ENCODE peak calls at places on chromosomes 12 and 14, in six cellular contexts. G is neural progenitor cell, H is GM23248, Y is HCT116, L is PC-3, W is SK-N-SH. N is an unnamed sample. For H3K4me1, the result is how much of the 10 kb centered on the place peaks cover.

GRCh38 chr12:120944645-120945217 is 33.6 kb upstream of the HNF1A start:
- DNase-seq in G (peak), H (peak), Y (no peak), L (peak), W (peak), N (peak)

GRCh38 chr12:15208140-15208539 is 13.1 kb downstream of the RERG start:
- DNase-seq in G (no peak), H (peak), Y (no peak), L (no peak), W (no peak), N (no peak)

GRCh38 chr12:43692064-43692463 is 66.5 kb downstream of the PUS7L start:
- DNase-seq in G (no peak), H (peak), Y (peak), L (peak), W (no peak), N (no peak)

GRCh38 chr12:13097526-13097925 is 5.9 kb downstream of the GSG1 start:
- DNase-seq in G (no peak), H (peak), Y (no peak), L (peak), W (no peak), N (peak)

GRCh38 chr14:106564058-106564643 is 1037.8 kb downstream of the TMEM121 start:
- DNase-seq in G (peak), H (no peak), Y (no peak), L (peak), W (peak), N (peak)

GRCh38 chr14:23660290-23661226 is 24.4 kb downstream of the DHRS2 start:
- DNase-seq in G (no peak), H (no peak), Y (no peak), L (no peak), W (no peak), N (no peak)

GRCh38 chr14:91418387-91419043 is 895 bp upstream of the CCDC88C start:
- DNase-seq in G (peak), H (peak), Y (peak), L (peak), W (peak), N (peak)

GRCh38 chr12:25013061-25013460 is 64.2 kb upstream of the BCAT1 start:
- DNase-seq in G (no peak), H (no peak), Y (no peak), L (no peak), W (no peak), N (no peak)

GRCh38 chr12:92898755-92899154 is 30.3 kb downstream of the EEA1 start:
- DNase-seq in G (no peak), H (peak), Y (no peak), L (peak), W (no peak), N (peak)

GRCh38 chr12:88723219-88723618 is 142.9 kb upstream of the KITLG start:
- DNase-seq in G (no peak), H (peak), Y (no peak), L (peak), W (no peak), N (no peak)

GRCh38 chr14:55062517-55063351 is 11.3 kb downstream of the MAPK1IP1L start:
- DNase-seq in G (no peak), H (no peak), Y (no peak), L (no peak), W (no peak), N (no peak)

GRCh38 chr14:88228519-88229236 is 94.4 kb downstream of the KCNK10 start:
- DNase-seq in G (no peak), H (peak), Y (no peak), L (peak), W (no peak), N (no peak)

GRCh38 chr12:114967187-114967586 is 283.2 kb upstream of the TBX3 start:
- DNase-seq in G (no peak), H (no peak), Y (no peak), L (no peak), W (no peak), N (no peak)

GRCh38 chr12:89166525-89166934 is 185.8 kb downstream of the DUSP6 start:
- DNase-seq in G (no peak), H (peak), Y (no peak), L (peak), W (no peak), N (peak)

GRCh38 chr12:107448198-107448597 is 237.4 kb upstream of the PWP1 start:
- DNase-seq in G (peak), H (peak), Y (peak), L (peak), W (peak), N (no peak)

GRCh38 chr14:94123868-94124267 is 5.5 kb downstream of the IFI27L2 start:
- DNase-seq in G (no peak), H (no peak), Y (no peak), L (no peak), W (no peak), N (no peak)

GRCh38 chr12:84862190-84862589 is 50.4 kb downstream of the SLC6A15 start:
- DNase-seq in G (no peak), H (peak), Y (no peak), L (no peak), W (no peak), N (no peak)

GRCh38 chr12:126663304-126664094 is 1598.3 kb downstream of the AACS start:
- DNase-seq in G (peak), H (peak), Y (peak), L (peak), W (peak), N (no peak)

GRCh38 chr12:2666411-2666810 is 128.4 kb upstream of the FKBP4 start:
- DNase-seq in G (no peak), H (peak), Y (no peak), L (no peak), W (no peak), N (no peak)

GRCh38 chr12:47819902-47820630 is at the start of gene HDAC7:
- DNase-seq in G (peak), H (peak), Y (peak), L (peak), W (peak), N (peak)

GRCh38 chr12:113962733-113963132 is 3.4 kb downstream of the RBM19 start:
- DNase-seq in G (no peak), H (no peak), Y (no peak), L (no peak), W (no peak), N (no peak)

GRCh38 chr12:113069149-113069548 is 12.6 kb downstream of the DTX1 start:
- DNase-seq in G (no peak), H (no peak), Y (no peak), L (no peak), W (no peak), N (no peak)

GRCh38 chr12:70005864-70006618 is 181.0 kb downstream of the MYRFL start:
- DNase-seq in G (no peak), H (no peak), Y (no peak), L (no peak), W (no peak), N (peak)

GRCh38 chr14:91888641-91889476 is 21.5 kb upstream of the TC2N start:
- DNase-seq in G (peak), H (peak), Y (no peak), L (no peak), W (no peak), N (no peak)

GRCh38 chr12:89949457-89950195 is 241.0 kb upstream of the ATP2B1 start:
- DNase-seq in G (no peak), H (peak), Y (no peak), L (peak), W (no peak), N (no peak)

GRCh38 chr12:93789767-93790166 is 112.6 kb downstream of the CRADD start:
- DNase-seq in G (no peak), H (no peak), Y (no peak), L (no peak), W (no peak), N (no peak)

GRCh38 chr14:21105095-21105494 is 4.2 kb downstream of the TMEM253 start:
- DNase-seq in G (no peak), H (no peak), Y (no peak), L (no peak), W (no peak), N (no peak)

GRCh38 chr12:111434049-111434448 is 28.3 kb downstream of the SH2B3 start:
- DNase-seq in G (no peak), H (no peak), Y (no peak), L (no peak), W (no peak), N (no peak)

GRCh38 chr14:22262881-22263280 is 326.1 kb downstream of the DAD1 start:
- DNase-seq in G (no peak), H (no peak), Y (no peak), L (peak), W (no peak), N (no peak)

GRCh38 chr12:114628199-114628598 is 55.8 kb downstream of the TBX3 start:
- DNase-seq in G (no peak), H (no peak), Y (no peak), L (no peak), W (no peak), N (no peak)

GRCh38 chr12:29234965-29235364 is 85.9 kb downstream of the FAR2 start:
- DNase-seq in G (no peak), H (peak), Y (no peak), L (peak), W (no peak), N (no peak)

GRCh38 chr14:70289138-70289537 is 70.3 kb downstream of the COX16 start:
- DNase-seq in G (no peak), H (no peak), Y (no peak), L (no peak), W (no peak), N (no peak)

GRCh38 chr12:76029982-76030377 is 1.6 kb downstream of the PHLDA1 start:
- DNase-seq in G (peak), H (peak), Y (no peak), L (peak), W (peak), N (peak)

GRCh38 chr12:49811136-49811535 is 17.1 kb downstream of the NCKAP5L start:
- DNase-seq in G (no peak), H (no peak), Y (no peak), L (no peak), W (no peak), N (no peak)

GRCh38 chr14:75290851-75291250 is 12.2 kb downstream of the FOS start:
- DNase-seq in G (no peak), H (no peak), Y (no peak), L (no peak), W (no peak), N (no peak)

GRCh38 chr12:49873361-49873934 is 30.3 kb downstream of the FAIM2 start:
- DNase-seq in G (no peak), H (peak), Y (no peak), L (peak), W (no peak), N (no peak)

GRCh38 chr12:79687711-79688270 is 3.0 kb downstream of the PAWR start:
- DNase-seq in G (peak), H (peak), Y (no peak), L (no peak), W (no peak), N (no peak)

GRCh38 chr12:7079826-7080125 is 12.5 kb downstream of the C1R start:
- DNase-seq in G (no peak), H (peak), Y (no peak), L (peak), W (no peak), N (no peak)

GRCh38 chr14:52377940-52378339 is 63.8 kb downstream of the PTGER2 start:
- DNase-seq in G (peak), H (no peak), Y (no peak), L (no peak), W (no peak), N (no peak)

GRCh38 chr14:51677276-51677675 is 25.6 kb downstream of the FRMD6 start:
- DNase-seq in G (no peak), H (peak), Y (no peak), L (no peak), W (peak), N (no peak)

GRCh38 chr12:22539055-22539454 is 5.3 kb downstream of the C2CD5 start:
- DNase-seq in G (no peak), H (no peak), Y (no peak), L (no peak), W (no peak), N (no peak)
- H3K4me1 ChIP-seq in G (under half), H (under half), Y (under half), L (under half), W (under half), N (under half)

DNA sequence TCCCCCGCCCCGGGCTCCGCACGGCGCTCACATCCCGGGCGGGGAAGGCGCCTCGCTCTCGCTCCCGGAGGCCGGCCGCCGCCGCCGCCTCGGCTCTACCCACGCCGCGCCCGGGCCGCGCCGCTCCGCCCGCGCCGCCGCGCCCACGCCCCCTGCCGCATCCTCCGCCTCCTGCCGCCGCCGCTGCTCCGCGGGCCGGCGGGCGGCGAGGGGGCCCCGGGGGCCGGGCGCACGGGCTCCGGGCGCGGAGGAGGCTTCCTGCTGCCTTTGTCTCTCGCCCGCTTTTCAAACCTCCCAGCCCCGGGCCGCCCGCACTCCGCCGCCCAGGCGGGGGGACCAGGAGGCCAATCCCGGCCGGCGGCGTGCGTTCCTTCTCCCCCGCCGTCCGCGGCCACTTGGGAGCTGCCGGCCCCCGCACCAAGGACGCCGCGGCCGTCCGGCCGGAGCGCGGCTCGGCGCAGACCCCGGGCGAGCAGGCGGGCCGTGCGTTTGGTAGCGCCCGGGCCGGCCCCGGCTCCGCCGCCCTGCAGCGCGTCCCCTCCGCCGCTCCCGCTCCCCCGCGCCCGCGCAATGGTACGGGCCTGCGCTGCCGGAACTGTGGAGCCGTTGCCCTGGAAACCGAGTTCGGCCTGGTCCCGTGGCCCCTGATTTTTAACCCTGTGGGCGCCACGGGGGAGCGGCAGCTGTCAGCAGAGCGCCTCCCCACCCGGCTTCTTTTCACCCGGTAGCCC is at the start of gene FBXL14:
- DNase-seq in G (peak), H (peak), Y (peak), L (peak), W (peak), N (peak)
- TF ChIP-seq EZH2phosphoT487 in G (no peak), H (no peak), Y (no peak), L (no peak), W (no peak), N (no peak)

DNA sequence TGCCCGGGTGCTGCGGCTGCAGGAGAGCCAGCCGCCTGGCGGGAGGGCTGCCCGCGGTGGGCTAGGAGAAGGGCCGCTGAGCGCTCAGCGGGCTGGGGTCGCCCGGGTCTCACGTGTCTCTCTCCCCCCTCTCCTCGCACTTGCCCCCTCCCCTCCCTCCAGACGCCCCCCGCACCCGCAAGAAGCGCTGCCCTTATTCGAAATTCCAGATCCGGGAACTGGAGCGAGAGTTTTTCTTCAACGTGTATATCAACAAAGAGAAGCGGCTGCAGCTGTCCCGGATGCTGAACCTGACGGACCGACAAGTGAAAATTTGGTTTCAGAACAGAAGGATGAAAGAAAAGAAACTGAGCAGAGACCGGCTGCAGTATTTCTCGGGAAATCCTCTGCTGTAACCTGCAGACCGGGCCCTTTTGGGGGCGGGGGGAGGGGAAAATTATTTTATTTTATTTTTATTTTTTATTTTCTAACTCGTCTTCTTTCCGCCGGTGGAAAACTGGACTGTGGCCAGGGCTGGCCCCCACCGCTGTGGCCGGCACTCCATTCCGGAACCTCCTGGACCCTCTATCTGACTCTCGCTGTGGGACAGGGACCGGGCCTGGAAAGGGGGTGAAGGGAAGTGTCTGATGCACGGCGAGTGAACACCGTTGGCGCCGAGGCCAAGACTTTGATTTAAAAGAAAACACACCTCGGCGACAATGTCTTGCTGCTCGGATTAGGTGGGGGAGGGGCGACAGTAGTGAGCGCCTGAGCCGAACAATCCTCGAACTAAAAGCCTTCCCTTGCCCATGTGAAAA is 463 bp upstream of the HOTAIR start:
- DNase-seq in G (peak), H (no peak), Y (no peak), L (no peak), W (no peak), N (peak)
- H3K9ac ChIP-seq in G (no peak), H (no peak), Y (peak), L (peak), W (no peak), N (no peak)

GRCh38 chr12:94791933-94792332 is 141.6 kb upstream of the TMCC3 start:
- DNase-seq in G (no peak), H (no peak), Y (no peak), L (no peak), W (no peak), N (no peak)
- H3K4me1 ChIP-seq in G (under half), H (under half), Y (under half), L (under half), W (under half), N (under half)

N was measured in MM.1S.